ENCODE peak calls at places on chromosome 9, in eight cellular contexts. S is kidney tubule cell; T is stimulated activated CD8-positive, alpha-beta memory T cell treated with anti-CD3 and anti-CD28 coated beads, Interleukin-15, amount 100 ng/mL, for 4 hours; O is foreskin fibroblast; P is AG09309; H is fibroblast of lung; F is DND-41; C is aorta. E is an unnamed sample.

GRCh38 chr9:14147738-14148137 is 166.2 kb downstream of the NFIB start:
- DNase-seq in S (no peak), P (no peak), C (no peak), T (no peak), O (no peak), F (no peak), H (no peak), E (no peak)

GRCh38 chr9:126615251-126615790 is 1.6 kb downstream of the LMX1B start:
- DNase-seq in S (peak; percentile 45), O (no peak), T (no peak), H (peak; percentile 29), F (no peak), P (no peak), C (no peak), E (peak; percentile 83)

GRCh38 chr9:470041-470781 is 255.5 kb downstream of the DOCK8 start:
- DNase-seq in P (peak; percentile 8), S (peak; percentile 92), F (peak; percentile 81), T (peak; percentile 86), O (peak; percentile 74), C (peak; percentile 92), H (peak; percentile 79), E (no peak)

GRCh38 chr9:75866273-75866871 is 24.1 kb upstream of the PCSK5 start:
- DNase-seq in H (peak; percentile 25), F (peak; percentile 55), O (peak; percentile 71), S (peak; percentile 56), P (no peak), T (no peak), C (no peak), E (peak; percentile 24)

GRCh38 chr9:104895572-104895971 is 32.4 kb downstream of the ABCA1 start:
- DNase-seq in O (peak; percentile 93), T (no peak), F (no peak), C (no peak), S (peak; percentile 60), P (peak; percentile 84), H (peak; percentile 94), E (no peak)

GRCh38 chr9:113381909-113382411 is 5.2 kb upstream of the HDHD3 start:
- DNase-seq in P (no peak), C (no peak), S (no peak), F (no peak), O (no peak), H (no peak), T (no peak), E (no peak)

GRCh38 chr9:82903503-82903902 is 159.4 kb downstream of the RASEF start:
- DNase-seq in S (no peak), H (peak; percentile 33), O (no peak), C (no peak), T (no peak), P (no peak), F (no peak), E (no peak)

GRCh38 chr9:81625969-81626368 is 63.4 kb downstream of the TLE1 start:
- DNase-seq in F (no peak), O (no peak), H (no peak), S (no peak), T (no peak), P (no peak), C (no peak), E (no peak)

GRCh38 chr9:13324988-13325387 is 45.5 kb upstream of the MPDZ start:
- DNase-seq in H (peak; percentile 44), C (no peak), T (no peak), O (peak; percentile 32), P (no peak), F (no peak), S (peak; percentile 41), E (no peak)

GRCh38 chr9:133876144-133876543 is 116.0 kb downstream of the VAV2 start:
- DNase-seq in T (no peak), O (no peak), F (no peak), P (no peak), H (no peak), S (no peak), C (no peak), E (no peak)

GRCh38 chr9:92257327-92257726 is 36.2 kb downstream of the IARS1 start:
- DNase-seq in C (no peak), P (no peak), T (no peak), H (no peak), S (no peak), O (no peak), F (no peak), E (no peak)

GRCh38 chr9:91158946-91159345 is 202.8 kb downstream of the AUH start:
- DNase-seq in P (no peak), T (no peak), F (no peak), S (no peak), C (no peak), O (no peak), H (no peak), E (no peak)

GRCh38 chr9:20865357-20865756 is 166.1 kb downstream of the HACD4 start:
- DNase-seq in H (peak; percentile 8), F (no peak), S (peak; percentile 32), O (no peak), C (no peak), T (no peak), P (no peak), E (no peak)

GRCh38 chr9:96691326-96691725 is 36.2 kb upstream of the PRXL2C start:
- DNase-seq in S (peak; percentile 55), T (no peak), P (no peak), F (no peak), H (no peak), O (no peak), C (no peak), E (no peak)

GRCh38 chr9:119280740-119281485 is 88.3 kb downstream of the BRINP1 start:
- DNase-seq in C (no peak), P (no peak), O (no peak), F (no peak), H (peak; percentile 60), S (peak; percentile 12), T (no peak), E (no peak)

GRCh38 chr9:114278881-114279570 is 43.9 kb upstream of the ORM1 start:
- DNase-seq in F (no peak), S (peak; percentile 79), T (no peak), O (peak; percentile 60), H (peak; percentile 74), P (no peak), C (peak; percentile 88), E (no peak)

GRCh38 chr9:107749787-107750444 is 260.3 kb upstream of the KLF4 start:
- DNase-seq in O (peak; percentile 98), C (peak; percentile 95), P (peak; percentile 86), H (peak; percentile 94), S (peak; percentile 75), T (no peak), F (no peak), E (peak; percentile 89)

E was measured in SHP77.